ENCODE peak calls at places on chromosomes 7 and 10, in seven cellular contexts. One of them, this sample, is unnamed.

GRCh38 chr10:98456688-98457482 is 10.2 kb upstream of the HPS1 start:
- DNase-seq in NB4: no peak
- DNase-seq in AG04450: no peak
- DNase-seq in fibroblast of pulmonary artery: no peak
- DNase-seq in CD8-positive, alpha-beta T cell: no peak
- DNase-seq in HFF-Myc: no peak
- DNase-seq in cardiac muscle cell: no peak
- DNase-seq in this sample: no peak

GRCh38 chr10:124732931-124733536 is 11.1 kb downstream of the FAM53B start:
- DNase-seq in NB4: no peak
- DNase-seq in AG04450: no peak
- DNase-seq in fibroblast of pulmonary artery: no peak
- DNase-seq in CD8-positive, alpha-beta T cell: no peak
- DNase-seq in HFF-Myc: no peak
- DNase-seq in cardiac muscle cell: no peak
- DNase-seq in this sample: no peak

GRCh38 chr7:4833176-4833575 is 28.7 kb downstream of the PAPOLB start:
- DNase-seq in NB4: no peak
- DNase-seq in AG04450: no peak
- DNase-seq in fibroblast of pulmonary artery: no peak
- DNase-seq in CD8-positive, alpha-beta T cell: no peak
- DNase-seq in HFF-Myc: no peak
- DNase-seq in cardiac muscle cell: no peak
- DNase-seq in this sample: no peak

GRCh38 chr10:72470670-72471069 is 116.0 kb upstream of the DNAJB12 start:
- DNase-seq in NB4: peak
- DNase-seq in AG04450: no peak
- DNase-seq in fibroblast of pulmonary artery: no peak
- DNase-seq in CD8-positive, alpha-beta T cell: no peak
- DNase-seq in HFF-Myc: no peak
- DNase-seq in cardiac muscle cell: no peak
- DNase-seq in this sample: no peak

GRCh38 chr10:103083977-103084320 is 109.1 kb downstream of the NT5C2 start:
- DNase-seq in NB4: no peak
- DNase-seq in AG04450: no peak
- DNase-seq in fibroblast of pulmonary artery: no peak
- DNase-seq in CD8-positive, alpha-beta T cell: no peak
- DNase-seq in HFF-Myc: no peak
- DNase-seq in cardiac muscle cell: no peak
- DNase-seq in this sample: no peak

GRCh38 chr7:98066934-98067507 is 39.6 kb upstream of the LMTK2 start:
- DNase-seq in NB4: no peak
- DNase-seq in AG04450: no peak
- DNase-seq in fibroblast of pulmonary artery: peak
- DNase-seq in CD8-positive, alpha-beta T cell: no peak
- DNase-seq in HFF-Myc: no peak
- DNase-seq in cardiac muscle cell: peak
- DNase-seq in this sample: no peak

GRCh38 chr7:43764807-43765491 is 6.5 kb downstream of the BLVRA start:
- DNase-seq in NB4: peak
- DNase-seq in AG04450: no peak
- DNase-seq in fibroblast of pulmonary artery: peak
- DNase-seq in CD8-positive, alpha-beta T cell: no peak
- DNase-seq in HFF-Myc: no peak
- DNase-seq in cardiac muscle cell: peak
- DNase-seq in this sample: peak

GRCh38 chr7:95398155-95398940 is 2.2 kb upstream of the PON3 start:
- DNase-seq in NB4: no peak
- DNase-seq in AG04450: no peak
- DNase-seq in fibroblast of pulmonary artery: no peak
- DNase-seq in CD8-positive, alpha-beta T cell: no peak
- DNase-seq in HFF-Myc: no peak
- DNase-seq in cardiac muscle cell: no peak
- DNase-seq in this sample: no peak

GRCh38 chr7:159128767-159129166 is 15.9 kb downstream of the VIPR2 start:
- DNase-seq in NB4: no peak
- DNase-seq in AG04450: no peak
- DNase-seq in fibroblast of pulmonary artery: no peak
- DNase-seq in CD8-positive, alpha-beta T cell: no peak
- DNase-seq in HFF-Myc: no peak
- DNase-seq in cardiac muscle cell: no peak
- DNase-seq in this sample: no peak

GRCh38 chr7:158821173-158822021 is 7.9 kb downstream of the ESYT2 start:
- DNase-seq in NB4: peak
- DNase-seq in AG04450: no peak
- DNase-seq in fibroblast of pulmonary artery: peak
- DNase-seq in CD8-positive, alpha-beta T cell: no peak
- DNase-seq in HFF-Myc: peak
- DNase-seq in cardiac muscle cell: peak
- DNase-seq in this sample: no peak

GRCh38 chr7:8136331-8136730 is 125.6 kb downstream of the ICA1 start:
- DNase-seq in NB4: no peak
- DNase-seq in AG04450: no peak
- DNase-seq in fibroblast of pulmonary artery: no peak
- DNase-seq in CD8-positive, alpha-beta T cell: no peak
- DNase-seq in HFF-Myc: no peak
- DNase-seq in cardiac muscle cell: no peak
- DNase-seq in this sample: no peak

GRCh38 chr10:14904316-14904732 is 25.7 kb downstream of the SUV39H2 start:
- DNase-seq in NB4: peak
- DNase-seq in AG04450: no peak
- DNase-seq in fibroblast of pulmonary artery: peak
- DNase-seq in CD8-positive, alpha-beta T cell: no peak
- DNase-seq in HFF-Myc: no peak
- DNase-seq in cardiac muscle cell: peak
- DNase-seq in this sample: no peak

GRCh38 chr10:80709879-80710278 is 172.2 kb downstream of the SH2D4B start:
- DNase-seq in NB4: no peak
- DNase-seq in AG04450: no peak
- DNase-seq in fibroblast of pulmonary artery: no peak
- DNase-seq in CD8-positive, alpha-beta T cell: no peak
- DNase-seq in HFF-Myc: no peak
- DNase-seq in cardiac muscle cell: no peak
- DNase-seq in this sample: no peak

GRCh38 chr7:108408294-108409004 is 47.8 kb downstream of the NRCAM start:
- DNase-seq in NB4: no peak
- DNase-seq in AG04450: no peak
- DNase-seq in fibroblast of pulmonary artery: no peak
- DNase-seq in CD8-positive, alpha-beta T cell: no peak
- DNase-seq in HFF-Myc: no peak
- DNase-seq in cardiac muscle cell: no peak
- DNase-seq in this sample: no peak

GRCh38 chr7:139702313-139702731 is 75.5 kb downstream of the HIPK2 start:
- DNase-seq in NB4: no peak
- DNase-seq in AG04450: no peak
- DNase-seq in fibroblast of pulmonary artery: no peak
- DNase-seq in CD8-positive, alpha-beta T cell: no peak
- DNase-seq in HFF-Myc: no peak
- DNase-seq in cardiac muscle cell: peak
- DNase-seq in this sample: no peak

GRCh38 chr7:92397542-92397941 is 49.7 kb upstream of the GATAD1 start:
- DNase-seq in NB4: no peak
- DNase-seq in AG04450: no peak
- DNase-seq in fibroblast of pulmonary artery: no peak
- DNase-seq in CD8-positive, alpha-beta T cell: no peak
- DNase-seq in HFF-Myc: no peak
- DNase-seq in cardiac muscle cell: no peak
- DNase-seq in this sample: no peak

GRCh38 chr10:86100581-86101061 is 266.0 kb downstream of the GRID1 start:
- DNase-seq in NB4: peak
- DNase-seq in AG04450: no peak
- DNase-seq in fibroblast of pulmonary artery: peak
- DNase-seq in CD8-positive, alpha-beta T cell: no peak
- DNase-seq in HFF-Myc: no peak
- DNase-seq in cardiac muscle cell: peak
- DNase-seq in this sample: peak

GRCh38 chr7:8612584-8612983 is 179.2 kb downstream of the NXPH1 start:
- DNase-seq in NB4: no peak
- DNase-seq in AG04450: no peak
- DNase-seq in fibroblast of pulmonary artery: no peak
- DNase-seq in CD8-positive, alpha-beta T cell: no peak
- DNase-seq in HFF-Myc: no peak
- DNase-seq in cardiac muscle cell: no peak
- DNase-seq in this sample: peak

GRCh38 chr7:115676080-115676479 is 354.5 kb downstream of the TFEC start:
- DNase-seq in NB4: peak
- DNase-seq in AG04450: peak
- DNase-seq in fibroblast of pulmonary artery: peak
- DNase-seq in CD8-positive, alpha-beta T cell: no peak
- DNase-seq in HFF-Myc: no peak
- DNase-seq in cardiac muscle cell: peak
- DNase-seq in this sample: no peak

GRCh38 chr7:151875862-151876111 is 1.1 kb downstream of the PRKAG2 start:
- DNase-seq in NB4: no peak
- DNase-seq in AG04450: no peak
- DNase-seq in fibroblast of pulmonary artery: peak
- DNase-seq in CD8-positive, alpha-beta T cell: no peak
- DNase-seq in HFF-Myc: no peak
- DNase-seq in cardiac muscle cell: peak
- DNase-seq in this sample: no peak

GRCh38 chr7:131302876-131303707 is 24.6 kb upstream of the MKLN1 start:
- DNase-seq in NB4: no peak
- DNase-seq in AG04450: no peak
- DNase-seq in fibroblast of pulmonary artery: peak
- DNase-seq in CD8-positive, alpha-beta T cell: no peak
- DNase-seq in HFF-Myc: no peak
- DNase-seq in cardiac muscle cell: peak
- DNase-seq in this sample: peak

GRCh38 chr7:11689096-11689495 is 142.9 kb downstream of the THSD7A start:
- DNase-seq in NB4: no peak
- DNase-seq in AG04450: no peak
- DNase-seq in fibroblast of pulmonary artery: no peak
- DNase-seq in CD8-positive, alpha-beta T cell: no peak
- DNase-seq in HFF-Myc: no peak
- DNase-seq in cardiac muscle cell: no peak
- DNase-seq in this sample: no peak

GRCh38 chr7:142616842-142617241 is 132.4 kb upstream of the PRSS1 start:
- DNase-seq in NB4: no peak
- DNase-seq in AG04450: no peak
- DNase-seq in fibroblast of pulmonary artery: no peak
- DNase-seq in CD8-positive, alpha-beta T cell: no peak
- DNase-seq in HFF-Myc: no peak
- DNase-seq in cardiac muscle cell: no peak
- DNase-seq in this sample: no peak

GRCh38 chr7:31080112-31080511 is 28.0 kb downstream of the ADCYAP1R1 start:
- DNase-seq in NB4: no peak
- DNase-seq in AG04450: no peak
- DNase-seq in fibroblast of pulmonary artery: no peak
- DNase-seq in CD8-positive, alpha-beta T cell: no peak
- DNase-seq in HFF-Myc: no peak
- DNase-seq in cardiac muscle cell: no peak
- DNase-seq in this sample: no peak

GRCh38 chr10:15486404-15486803 is 115.3 kb upstream of the FAM171A1 start:
- DNase-seq in NB4: no peak
- DNase-seq in AG04450: no peak
- DNase-seq in fibroblast of pulmonary artery: peak
- DNase-seq in CD8-positive, alpha-beta T cell: no peak
- DNase-seq in HFF-Myc: no peak
- DNase-seq in cardiac muscle cell: peak
- DNase-seq in this sample: no peak

GRCh38 chr10:3010819-3011422 is 56.4 kb upstream of the PFKP start:
- DNase-seq in NB4: no peak
- DNase-seq in AG04450: no peak
- DNase-seq in fibroblast of pulmonary artery: peak
- DNase-seq in CD8-positive, alpha-beta T cell: no peak
- DNase-seq in HFF-Myc: no peak
- DNase-seq in cardiac muscle cell: peak
- DNase-seq in this sample: no peak
- TF ChIP-seq CTCF in NB4: no peak
- TF ChIP-seq CTCF in AG04450: no peak
- TF ChIP-seq CTCF in fibroblast of pulmonary artery: no peak
- TF ChIP-seq CTCF in CD8-positive, alpha-beta T cell: no peak
- TF ChIP-seq CTCF in HFF-Myc: no peak
- TF ChIP-seq CTCF in cardiac muscle cell: no peak
- TF ChIP-seq CTCF in this sample: no peak

GRCh38 chr10:12428447-12429135 is 79.2 kb downstream of the CAMK1D start:
- DNase-seq in NB4: peak
- DNase-seq in AG04450: no peak
- DNase-seq in fibroblast of pulmonary artery: no peak
- DNase-seq in CD8-positive, alpha-beta T cell: no peak
- DNase-seq in HFF-Myc: no peak
- DNase-seq in cardiac muscle cell: no peak
- DNase-seq in this sample: no peak
- TF ChIP-seq CTCF in NB4: no peak
- TF ChIP-seq CTCF in AG04450: no peak
- TF ChIP-seq CTCF in fibroblast of pulmonary artery: no peak
- TF ChIP-seq CTCF in CD8-positive, alpha-beta T cell: no peak
- TF ChIP-seq CTCF in HFF-Myc: no peak
- TF ChIP-seq CTCF in cardiac muscle cell: no peak
- TF ChIP-seq CTCF in this sample: no peak

DNA sequence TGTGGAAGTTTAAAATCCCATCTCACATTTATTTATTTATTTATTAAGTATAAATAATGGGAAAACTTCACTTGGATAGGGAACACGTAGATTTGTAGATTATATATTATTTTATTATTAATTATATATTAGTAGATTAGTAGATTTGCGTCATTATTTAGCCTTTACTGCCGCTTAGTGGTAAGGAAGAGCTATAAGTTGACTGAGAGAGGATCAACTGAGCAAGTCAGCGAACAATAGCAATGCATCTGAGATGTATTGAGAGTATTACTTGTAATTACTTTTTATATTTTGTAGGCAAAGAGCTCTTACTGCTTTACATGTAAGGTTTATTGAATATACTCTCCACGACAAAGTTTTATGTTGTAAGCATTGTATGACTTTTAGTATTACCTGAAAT is 244.5 kb upstream of the ANKRD30A start:
- DNase-seq in NB4: peak
- DNase-seq in AG04450: peak
- DNase-seq in fibroblast of pulmonary artery: peak
- DNase-seq in CD8-positive, alpha-beta T cell: no peak
- DNase-seq in HFF-Myc: no peak
- DNase-seq in cardiac muscle cell: peak
- DNase-seq in this sample: peak
- TF ChIP-seq CTCF in NB4: peak
- TF ChIP-seq CTCF in AG04450: peak
- TF ChIP-seq CTCF in fibroblast of pulmonary artery: peak
- TF ChIP-seq CTCF in CD8-positive, alpha-beta T cell: no peak
- TF ChIP-seq CTCF in HFF-Myc: peak
- TF ChIP-seq CTCF in cardiac muscle cell: peak
- TF ChIP-seq CTCF in this sample: peak

GRCh38 chr10:482848-483247 is 206.6 kb downstream of the DIP2C start:
- DNase-seq in NB4: no peak
- DNase-seq in AG04450: no peak
- DNase-seq in fibroblast of pulmonary artery: no peak
- DNase-seq in CD8-positive, alpha-beta T cell: no peak
- DNase-seq in HFF-Myc: no peak
- DNase-seq in cardiac muscle cell: no peak
- DNase-seq in this sample: no peak

GRCh38 chr10:482036-482435 is 207.4 kb downstream of the DIP2C start:
- DNase-seq in NB4: no peak
- DNase-seq in AG04450: no peak
- DNase-seq in fibroblast of pulmonary artery: no peak
- DNase-seq in CD8-positive, alpha-beta T cell: no peak
- DNase-seq in HFF-Myc: no peak
- DNase-seq in cardiac muscle cell: no peak
- DNase-seq in this sample: no peak

GRCh38 chr10:481636-482035 is 207.8 kb downstream of the DIP2C start:
- DNase-seq in NB4: no peak
- DNase-seq in AG04450: no peak
- DNase-seq in fibroblast of pulmonary artery: no peak
- DNase-seq in CD8-positive, alpha-beta T cell: no peak
- DNase-seq in HFF-Myc: no peak
- DNase-seq in cardiac muscle cell: no peak
- DNase-seq in this sample: no peak

GRCh38 chr10:480498-480927 is 209.0 kb downstream of the DIP2C start:
- DNase-seq in NB4: no peak
- DNase-seq in AG04450: no peak
- DNase-seq in fibroblast of pulmonary artery: no peak
- DNase-seq in CD8-positive, alpha-beta T cell: no peak
- DNase-seq in HFF-Myc: no peak
- DNase-seq in cardiac muscle cell: no peak
- DNase-seq in this sample: no peak

GRCh38 chr10:480928-481551 is 208.4 kb downstream of the DIP2C start:
- DNase-seq in NB4: no peak
- DNase-seq in AG04450: no peak
- DNase-seq in fibroblast of pulmonary artery: peak
- DNase-seq in CD8-positive, alpha-beta T cell: no peak
- DNase-seq in HFF-Myc: no peak
- DNase-seq in cardiac muscle cell: peak
- DNase-seq in this sample: peak
- TF ChIP-seq CTCF in NB4: no peak
- TF ChIP-seq CTCF in AG04450: no peak
- TF ChIP-seq CTCF in fibroblast of pulmonary artery: no peak
- TF ChIP-seq CTCF in CD8-positive, alpha-beta T cell: no peak
- TF ChIP-seq CTCF in HFF-Myc: no peak
- TF ChIP-seq CTCF in cardiac muscle cell: no peak
- TF ChIP-seq CTCF in this sample: no peak

This sample was measured in LNCaP clone FGC.